ENCODE peak calls at places on chromosomes 1 and 21, in four cellular contexts. D is astrocyte of the spinal cord, A is pancreas, Z is psoas muscle. W is an unnamed sample.

GRCh38 chr1:43317817-43318471 is 17.2 kb downstream of the TIE1 start:
- DNase-seq in D (no peak), A (no peak), Z (no peak), W (no peak)

GRCh38 chr1:12067900-12068821 is 5.1 kb downstream of the TNFRSF8 start:
- DNase-seq in D (peak), A (no peak), Z (no peak), W (peak)

GRCh38 chr1:12601690-12602632 is 16.0 kb downstream of the DHRS3 start:
- DNase-seq in D (peak), A (no peak), Z (no peak), W (peak)

GRCh38 chr21:35753308-35753707 is 307.0 kb downstream of the SETD4 start:
- DNase-seq in D (no peak), A (no peak), Z (no peak), W (no peak)

GRCh38 chr21:45125347-45125746 is 51.0 kb downstream of the ADARB1 start:
- DNase-seq in D (no peak), A (no peak), Z (no peak), W (no peak)

GRCh38 chr1:199226163-199226562 is 587.3 kb downstream of the PTPRC start:
- DNase-seq in D (peak), A (no peak), Z (no peak), W (peak)

GRCh38 chr1:244394851-244395765 is 56.6 kb downstream of the ADSS2 start:
- DNase-seq in D (no peak), A (no peak), Z (no peak), W (no peak)

GRCh38 chr1:42940851-42941639 is 17.6 kb downstream of the SLC2A1 start:
- DNase-seq in D (peak), A (no peak), Z (peak), W (peak)

GRCh38 chr1:998905-999796 is 746 bp downstream of the HES4 start:
- DNase-seq in D (peak), A (peak), Z (peak), W (no peak)

GRCh38 chr1:108877324-108877812 is 583 bp downstream of the GPSM2 start:
- DNase-seq in D (peak), A (no peak), Z (no peak), W (peak)

GRCh38 chr1:59674605-59675004 is 140.1 kb upstream of the HOOK1 start:
- DNase-seq in D (no peak), A (no peak), Z (no peak), W (peak)

GRCh38 chr1:76012341-76013208 is 62.0 kb upstream of the ST6GALNAC3 start:
- DNase-seq in D (no peak), A (no peak), Z (no peak), W (no peak)

GRCh38 chr1:99682291-99682751 is 36.4 kb downstream of the PALMD start:
- DNase-seq in D (peak), A (no peak), Z (no peak), W (peak)

GRCh38 chr1:245153081-245153644 is 1.6 kb upstream of the KIF26B start:
- DNase-seq in D (peak), A (peak), Z (peak), W (peak)

GRCh38 chr1:54173681-54174080 is 20.9 kb upstream of the CDCP2 start:
- DNase-seq in D (no peak), A (no peak), Z (no peak), W (no peak)

GRCh38 chr1:44652445-44653106 is 21.7 kb downstream of the TMEM53 start:
- DNase-seq in D (peak), A (peak), Z (peak), W (peak)

GRCh38 chr1:24726741-24727140 is 18.5 kb upstream of the CLIC4 start:
- DNase-seq in D (no peak), A (no peak), Z (no peak), W (no peak)

GRCh38 chr21:41768371-41769042 is 1.7 kb upstream of the RIPK4 start:
- DNase-seq in D (peak), A (peak), Z (no peak), W (peak)
- TF ChIP-seq CTCF in D (peak), A (no peak), Z (no peak), W (peak)

DNA sequence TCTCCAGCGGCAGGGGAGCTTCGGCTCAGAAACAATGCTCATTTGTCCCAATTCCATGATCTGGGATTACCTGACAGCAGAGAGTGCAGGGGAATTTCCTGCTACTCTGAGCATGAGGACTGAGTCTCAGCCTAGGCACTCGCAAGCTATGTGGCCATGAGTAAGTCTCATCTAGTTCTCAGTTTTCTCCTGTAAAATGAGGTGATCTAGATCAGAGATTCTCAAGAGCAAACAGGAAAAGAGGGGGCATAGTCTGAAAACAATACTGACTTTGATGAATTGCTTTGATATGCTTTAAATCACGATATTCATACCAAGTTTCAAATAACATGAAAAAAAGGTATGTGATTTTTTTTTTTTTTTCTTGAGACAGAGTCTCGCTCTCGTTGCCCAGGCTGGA is 7.2 kb downstream of the BSDC1 start:
- DNase-seq in D (no peak), A (no peak), Z (no peak), W (no peak)
- H3K4me3 ChIP-seq in D (no peak), A (no peak), Z (no peak), W (no peak)

GRCh38 chr1:21865943-21866628 is 54.0 kb downstream of the LDLRAD2 start:
- DNase-seq in D (no peak), A (no peak), Z (peak), W (peak)
- TF ChIP-seq CTCF in D (no peak), A (no peak), Z (no peak), W (peak)

DNA sequence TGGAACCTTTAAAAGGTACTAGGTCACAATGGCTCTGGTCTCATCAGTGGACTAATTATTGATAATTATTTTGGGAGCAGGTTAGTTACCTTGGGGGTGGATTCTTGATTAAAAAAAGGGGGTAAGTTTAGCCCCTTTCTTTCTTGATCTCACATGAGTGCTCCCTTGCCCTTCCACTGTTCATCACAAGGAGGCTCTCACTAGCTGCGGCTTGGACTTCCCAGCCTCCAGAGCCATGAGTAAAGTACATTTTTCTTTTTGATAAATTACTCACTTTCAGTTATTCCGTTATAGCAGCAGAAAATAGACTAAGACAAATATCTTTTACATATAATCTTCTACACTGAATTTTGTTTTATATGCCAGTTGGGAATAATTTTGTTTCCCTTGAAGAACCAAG is 254.8 kb upstream of the DEPDC1 start:
- DNase-seq in D (no peak), A (no peak), Z (no peak), W (no peak)
- H3K4me3 ChIP-seq in D (no peak), A (no peak), Z (no peak), W (no peak)

GRCh38 chr1:241240084-241240483 is 116.9 kb downstream of the RGS7 start:
- DNase-seq in D (peak), A (no peak), Z (no peak), W (no peak)
- TF ChIP-seq CTCF in D (no peak), A (no peak), Z (no peak), W (no peak)

DNA sequence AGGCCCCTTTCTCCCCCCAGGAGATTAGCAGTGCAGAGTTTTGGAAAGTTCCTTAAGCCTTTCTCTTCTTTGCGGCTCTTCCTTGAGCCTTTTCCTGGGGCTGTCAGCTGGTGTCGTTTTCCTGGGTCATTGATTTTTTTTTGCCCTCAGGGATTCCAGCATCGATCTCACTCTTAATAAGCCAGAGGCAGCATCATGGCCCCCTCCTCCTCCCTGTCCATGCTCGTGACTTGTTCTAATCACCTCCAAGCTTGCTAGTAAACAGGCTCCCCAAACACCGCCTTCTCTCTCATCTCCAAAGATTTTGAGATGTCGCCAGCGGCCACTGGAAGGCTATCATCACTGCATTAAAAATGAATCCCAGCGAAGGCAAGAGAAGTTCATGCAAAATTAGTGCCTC is 2.9 kb downstream of the EVA1C start:
- DNase-seq in D (no peak), A (no peak), Z (no peak), W (no peak)
- H3K4me3 ChIP-seq in D (no peak), A (no peak), Z (peak), W (no peak)

GRCh38 chr1:60847855-60848582 is 234.3 kb upstream of the NFIA start:
- DNase-seq in D (no peak), A (no peak), Z (no peak), W (no peak)

GRCh38 chr1:60849401-60849800 is 233.0 kb upstream of the NFIA start:
- DNase-seq in D (no peak), A (no peak), Z (no peak), W (no peak)

GRCh38 chr1:60850084-60850483 is 232.3 kb upstream of the NFIA start:
- DNase-seq in D (no peak), A (no peak), Z (no peak), W (no peak)

DNA sequence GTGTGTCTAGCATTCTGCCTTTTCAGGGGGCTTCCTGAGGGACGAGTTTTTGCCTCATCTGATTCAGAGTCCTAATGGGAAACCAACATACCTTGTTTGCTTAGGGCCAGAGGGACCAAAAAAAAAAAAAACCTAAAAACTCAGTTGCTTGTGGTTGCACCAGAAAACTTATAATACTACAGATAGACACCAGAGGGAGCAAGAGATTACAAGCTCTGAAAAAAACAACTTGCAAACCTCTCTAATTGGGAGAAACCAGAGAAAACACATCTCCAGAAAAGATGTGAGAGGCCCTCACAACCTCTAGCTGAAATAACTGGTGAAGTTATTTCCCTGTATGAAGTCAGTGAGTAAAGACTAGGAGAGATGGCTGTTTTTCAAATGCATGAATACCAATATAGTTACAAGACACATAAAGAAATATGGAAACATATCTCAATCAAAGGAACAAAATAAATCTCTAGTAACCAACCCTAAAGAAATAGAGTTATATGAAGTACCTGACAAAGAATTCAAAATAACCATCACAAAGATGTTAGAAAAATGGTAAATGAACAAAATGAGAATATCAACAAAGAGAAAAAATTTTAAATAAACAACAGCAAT is 233.7 kb upstream of the NFIA start:
- DNase-seq in D (peak), A (no peak), Z (no peak), W (peak)
- TF ChIP-seq CTCF in D (peak), A (no peak), Z (peak), W (peak)

W was measured in choroid plexus epithelial cell.